ENCODE peak calls at places on chromosomes 5 and 9, in ten cellular contexts. H is endothelial cell of umbilical vein, U is heart left ventricle, Z is breast epithelium, L is AG04449, J is HepG2, W is foreskin fibroblast, Q is fibroblast of the aortic adventitia, A is right lobe of liver, F is fibroblast of lung. R is an unnamed sample.

GRCh38 chr5:172763120-172763464 is 7.9 kb downstream of the DUSP1 start:
- DNase-seq in H (no peak), U (no peak), Z (no peak), L (no peak), J (no peak), W (no peak), Q (no peak), A (no peak), F (no peak), R (no peak)

GRCh38 chr5:10563132-10563939 is 534 bp upstream of the ANKRD33B start:
- DNase-seq in H (no peak), U (peak; percentile 50), Z (no peak), L (no peak), J (no peak), W (peak; percentile 67), Q (peak; percentile 44), A (peak; percentile 68), F (peak; percentile 41), R (peak; percentile 20)

GRCh38 chr5:169421677-169422076 is 120.7 kb upstream of the SLIT3 start:
- DNase-seq in H (no peak), U (no peak), Z (no peak), L (no peak), J (no peak), W (peak; percentile 55), Q (peak; percentile 42), A (no peak), F (peak; percentile 40), R (no peak)

GRCh38 chr5:135977375-135977928 is 22.7 kb upstream of the LECT2 start:
- DNase-seq in H (peak; percentile 85), U (peak; percentile 54), Z (no peak), L (no peak), J (no peak), W (no peak), Q (no peak), A (peak; percentile 96), F (peak; percentile 65), R (peak; percentile 36)

GRCh38 chr5:123035950-123036390 is 555 bp downstream of the PPIC start:
- DNase-seq in H (peak; percentile 51), U (peak; percentile 41), Z (peak; percentile 61), L (no peak), J (peak; percentile 22), W (peak; percentile 72), Q (peak; percentile 45), A (peak; percentile 77), F (peak; percentile 56), R (peak; percentile 23)

GRCh38 chr5:82151622-82152021 is 126.5 kb downstream of the RPS23 start:
- DNase-seq in H (no peak), U (no peak), Z (no peak), L (no peak), J (no peak), W (peak; percentile 74), Q (no peak), A (no peak), F (no peak), R (no peak)

GRCh38 chr5:175226506-175226905 is 217.5 kb downstream of the DRD1 start:
- DNase-seq in H (no peak), U (no peak), Z (no peak), L (no peak), J (no peak), W (no peak), Q (no peak), A (no peak), F (no peak), R (no peak)

GRCh38 chr9:89723696-89724095 is 118.9 kb downstream of the GADD45G start:
- DNase-seq in H (no peak), U (no peak), Z (no peak), L (no peak), J (no peak), W (no peak), Q (no peak), A (no peak), F (peak; percentile 52), R (no peak)

DNA sequence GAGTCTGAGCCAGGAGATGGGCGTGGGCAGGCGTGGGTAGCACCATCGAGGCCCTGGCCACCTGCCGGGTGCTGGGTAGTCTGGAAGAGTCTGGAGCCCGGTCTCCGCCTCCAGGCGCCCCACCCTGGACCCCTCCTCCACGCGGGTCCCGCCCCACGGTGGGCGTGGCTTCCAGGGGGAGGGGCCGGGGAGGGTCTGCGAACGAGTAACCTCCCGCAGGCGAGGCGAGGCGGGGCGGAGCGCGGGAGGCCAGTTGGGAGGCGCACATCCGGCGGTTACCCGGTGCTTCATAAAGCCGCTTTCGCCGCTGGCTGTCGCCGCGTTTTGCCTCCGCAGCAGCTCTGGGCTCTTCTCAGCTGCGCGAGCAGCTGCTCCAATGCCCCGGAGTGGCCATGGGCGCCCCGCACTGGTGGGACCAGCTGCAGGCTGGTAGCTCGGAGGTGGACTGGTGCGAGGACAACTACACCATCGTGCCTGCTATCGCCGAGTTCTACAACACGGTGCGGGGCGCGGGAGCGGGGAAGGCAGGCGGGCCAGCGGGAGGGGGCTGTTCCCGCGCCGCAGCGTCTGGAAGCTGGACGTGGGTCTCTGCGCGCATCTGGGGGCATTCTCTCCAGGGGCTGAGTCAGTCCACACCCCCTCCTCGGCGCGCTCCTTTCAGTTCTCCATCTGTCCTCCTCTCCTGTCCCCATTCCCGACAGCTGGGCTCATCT is at the start of gene ACER2:
- DNase-seq in H (peak; percentile 95), U (peak; percentile 96), Z (peak; percentile 95), L (no peak), J (peak; percentile 83), W (peak; percentile 96), Q (peak; percentile 71), A (peak; percentile 97), F (peak; percentile 88), R (peak; percentile 69)
- TF ChIP-seq CTCF in H (peak; percentile 41), U (peak; percentile 17), Z (no peak), L (peak; percentile 28), J (peak; percentile 48), W (peak; percentile 10), Q (no peak), A (peak; percentile 12), F (peak; percentile 26), R (peak; percentile 29)

DNA sequence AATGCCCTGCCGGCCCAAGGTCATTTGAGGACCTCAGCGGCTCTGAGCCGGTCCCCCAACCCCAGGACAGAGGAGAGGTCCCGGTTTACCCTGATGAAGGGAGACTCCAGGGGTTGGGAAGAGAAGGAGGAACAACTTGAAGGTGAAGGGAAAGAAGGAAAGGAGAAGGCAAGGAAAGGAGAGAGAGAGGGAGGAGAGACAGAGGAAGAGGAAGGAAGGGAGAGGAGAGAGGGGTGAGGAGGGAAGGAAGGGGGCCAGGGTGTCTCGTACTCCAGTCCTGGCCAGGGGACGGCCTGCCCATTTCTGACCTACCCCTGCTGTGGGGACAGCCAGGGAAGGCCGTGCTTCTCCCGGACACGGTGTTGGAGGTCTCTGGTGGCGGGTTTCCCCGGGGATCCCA is 1.9 kb downstream of the PRRX2 start:
- DNase-seq in H (no peak), U (no peak), Z (no peak), L (no peak), J (no peak), W (no peak), Q (no peak), A (no peak), F (no peak), R (no peak)
- H3K4me3 ChIP-seq in H (no peak overlapping the region), U (no peak overlapping the region), Z (peak overlapping the region; percentile 80), L (peak overlapping the region; percentile 76), J (no peak overlapping the region), W (peak overlapping the region; percentile 80), Q (peak overlapping the region; percentile 79), A (no peak overlapping the region), F (no peak overlapping the region), R (no peak overlapping the region)

DNA sequence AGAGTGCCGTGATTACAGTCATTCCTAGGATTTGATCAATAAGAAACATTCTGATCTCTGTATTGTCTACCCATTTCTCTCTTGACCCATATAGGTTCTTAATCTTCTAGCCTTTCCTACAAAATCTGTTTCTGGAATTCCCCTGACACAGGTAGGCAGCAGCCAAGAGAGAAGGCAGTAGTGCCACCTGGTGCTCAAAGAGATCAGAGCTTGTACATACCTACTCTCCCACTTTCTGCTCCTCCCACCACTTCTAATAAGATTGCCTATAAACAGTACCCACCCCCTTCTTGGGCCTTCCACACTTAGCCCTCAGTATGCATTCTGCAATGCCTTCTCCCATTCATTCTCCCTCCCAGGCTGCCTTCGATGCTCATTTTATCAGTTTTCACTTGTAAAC is 117.4 kb upstream of the RORB start:
- DNase-seq in H (no peak), U (no peak), Z (no peak), L (no peak), J (peak; percentile 40), W (no peak), Q (peak; percentile 2), A (peak; percentile 50), F (peak; percentile 21), R (no peak)
- TF ChIP-seq CTCF in H (no peak), U (no peak), Z (peak; percentile 9), L (no peak), J (peak; percentile 72), W (no peak), Q (no peak), A (peak; percentile 66), F (no peak), R (peak; percentile 60)

GRCh38 chr5:74242516-74242915 is 398.0 kb downstream of the ENC1 start:
- DNase-seq in H (no peak), U (no peak), Z (no peak), L (no peak), J (no peak), W (no peak), Q (no peak), A (no peak), F (no peak), R (no peak)

GRCh38 chr5:74239268-74239667 is 401.3 kb downstream of the ENC1 start:
- DNase-seq in H (no peak), U (no peak), Z (no peak), L (no peak), J (no peak), W (no peak), Q (no peak), A (no peak), F (no peak), R (no peak)

GRCh38 chr5:74241751-74242140 is 398.8 kb downstream of the ENC1 start:
- DNase-seq in H (no peak), U (no peak), Z (no peak), L (no peak), J (no peak), W (peak; percentile 64), Q (peak; percentile 22), A (no peak), F (peak; percentile 68), R (no peak)

GRCh38 chr5:74243634-74244033 is 396.9 kb downstream of the ENC1 start:
- DNase-seq in H (peak; percentile 61), U (no peak), Z (no peak), L (no peak), J (no peak), W (peak; percentile 46), Q (no peak), A (no peak), F (peak; percentile 34), R (no peak)

DNA sequence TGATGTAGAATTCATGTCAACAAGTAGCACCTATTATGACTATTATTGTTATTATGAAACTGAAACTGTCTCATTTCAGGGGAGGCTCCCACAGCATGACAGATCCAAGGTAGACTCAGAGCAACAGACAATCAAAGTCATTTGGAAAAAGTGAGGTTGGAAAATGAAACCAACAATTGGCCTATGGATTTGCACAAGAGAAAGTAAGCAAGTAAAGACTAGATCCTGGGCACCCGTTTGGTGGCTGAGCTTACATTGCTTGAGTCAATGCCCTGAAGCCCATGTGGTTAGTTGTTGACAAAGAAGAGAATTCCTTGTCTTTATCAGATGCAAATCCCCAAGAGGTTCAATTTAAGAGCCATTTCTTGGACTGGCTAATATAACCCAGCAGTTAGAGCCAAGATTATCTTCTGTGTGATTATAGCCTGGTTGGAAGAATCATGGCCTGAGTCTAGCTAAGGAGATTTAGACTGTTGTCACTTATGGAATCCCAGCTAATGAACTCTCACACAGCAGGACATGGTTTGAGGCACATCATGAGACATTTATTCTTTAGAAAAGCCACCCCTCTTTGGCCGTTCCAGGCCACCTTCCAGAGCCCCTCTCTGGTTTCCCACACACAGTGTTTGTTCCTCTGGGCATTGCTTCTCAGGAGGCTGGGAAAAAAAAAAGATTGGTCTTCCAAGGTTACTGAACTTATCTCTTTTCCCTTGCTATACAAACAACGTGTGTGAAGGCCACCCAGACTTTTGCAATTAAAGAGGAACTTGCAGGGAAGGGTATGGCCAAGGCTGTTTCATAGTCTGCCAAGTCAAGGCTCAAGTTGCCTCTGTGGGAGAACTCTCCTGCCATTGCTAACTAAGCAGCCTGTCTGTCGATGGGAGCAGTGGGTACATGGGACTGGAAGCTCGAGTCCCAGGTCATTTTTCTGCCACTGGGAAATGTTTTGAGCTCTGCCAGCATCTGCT is 399.5 kb downstream of the ENC1 start:
- DNase-seq in H (no peak), U (no peak), Z (no peak), L (no peak), J (no peak), W (peak; percentile 19), Q (peak; percentile 54), A (no peak), F (no peak), R (no peak)
- H3K4me3 ChIP-seq in H (no peak overlapping the region), U (no peak overlapping the region), Z (no peak overlapping the region), L (no peak overlapping the region), J (no peak overlapping the region), W (no peak overlapping the region), Q (no peak overlapping the region), A (no peak overlapping the region), F (no peak overlapping the region), R (no peak overlapping the region)

R was measured in brain microvascular endothelial cell.